ENCODE peak calls at places on chromosome 2, in nine cellular contexts. A is heart left ventricle, X is HCT116, I is fibroblast of lung, Z is dorsolateral prefrontal cortex, G is mammary epithelial cell, T is tibial nerve, N is Panc1, P is pancreas. B is an unnamed sample.

GRCh38 chr2:240453461-240454030 is 18.1 kb downstream of the GPC1 start:
- DNase-seq in P (peak; percentile 77), X (no peak), T (no peak), N (no peak), A (peak; percentile 63), I (no peak), Z (peak; percentile 22), G (no peak), B (no peak)

GRCh38 chr2:902584-902983 is 48.1 kb upstream of the SNTG2 start:
- DNase-seq in G (no peak), T (no peak), P (no peak), N (no peak), X (no peak), I (no peak), A (no peak), Z (no peak), B (no peak)

GRCh38 chr2:119311371-119311770 is 55.3 kb downstream of the C2orf76 start:
- DNase-seq in T (no peak), G (no peak), N (no peak), Z (no peak), X (no peak), P (no peak), A (no peak), I (no peak), B (no peak)

GRCh38 chr2:71530246-71530986 is 77.1 kb downstream of the DYSF start:
- DNase-seq in N (no peak), G (peak; percentile 24), P (no peak), I (peak; percentile 21), X (peak; percentile 31), A (no peak), Z (no peak), T (no peak), B (peak; percentile 57)

GRCh38 chr2:907706-908105 is 42.9 kb upstream of the SNTG2 start:
- DNase-seq in A (no peak), T (no peak), I (no peak), G (no peak), N (no peak), P (no peak), X (no peak), Z (no peak), B (no peak)

GRCh38 chr2:221562226-221562625 is 9.9 kb downstream of the EPHA4 start:
- DNase-seq in T (no peak), P (no peak), G (no peak), X (no peak), N (no peak), Z (no peak), I (peak; percentile 17), A (no peak), B (no peak)

GRCh38 chr2:127100261-127101047 is 6.5 kb downstream of the BIN1 start:
- DNase-seq in N (no peak), P (peak; percentile 74), G (no peak), I (peak; percentile 40), X (no peak), T (no peak), Z (no peak), A (no peak), B (peak; percentile 57)

GRCh38 chr2:230931556-230932231 is 6.7 kb upstream of the GPR55 start:
- DNase-seq in Z (no peak), G (no peak), T (no peak), X (no peak), I (no peak), N (no peak), A (peak; percentile 64), P (no peak), B (no peak)

GRCh38 chr2:20600756-20601325 is 50.1 kb downstream of the HS1BP3 start:
- DNase-seq in T (no peak), A (no peak), G (no peak), X (no peak), Z (no peak), I (no peak), N (no peak), P (no peak), B (no peak)

GRCh38 chr2:230711224-230711623 is 1.4 kb upstream of the CAB39 start:
- DNase-seq in T (no peak), N (no peak), P (no peak), Z (no peak), A (no peak), I (no peak), X (no peak), G (no peak), B (no peak)

GRCh38 chr2:223737207-223737606 is 100.2 kb downstream of the AP1S3 start:
- DNase-seq in X (no peak), G (no peak), N (no peak), T (no peak), I (no peak), P (no peak), A (no peak), Z (no peak), B (no peak)

GRCh38 chr2:7497223-7497622 is 580.0 kb downstream of the RNF144A start:
- DNase-seq in A (no peak), G (no peak), P (no peak), I (no peak), N (no peak), T (no peak), Z (no peak), X (no peak), B (no peak)

GRCh38 chr2:38090928-38091327 is 15.0 kb upstream of the CYP1B1 start:
- DNase-seq in Z (no peak), A (no peak), I (no peak), X (no peak), T (no peak), N (no peak), G (no peak), P (no peak), B (no peak)

GRCh38 chr2:238640486-238640885 is 207.4 kb upstream of the TWIST2 start:
- DNase-seq in Z (no peak), X (no peak), N (no peak), A (no peak), T (no peak), P (no peak), G (no peak), I (no peak), B (no peak)

GRCh38 chr2:106965611-106966010 is 79.6 kb upstream of the ST6GAL2 start:
- DNase-seq in G (no peak), P (no peak), X (no peak), A (no peak), Z (no peak), N (no peak), I (no peak), T (no peak), B (no peak)

GRCh38 chr2:105872830-105873229 is 128.1 kb downstream of the NCK2 start:
- DNase-seq in T (no peak), A (no peak), X (no peak), N (no peak), Z (no peak), G (no peak), P (no peak), I (no peak), B (no peak)

GRCh38 chr2:105873281-105873680 is 128.6 kb downstream of the NCK2 start:
- DNase-seq in T (no peak), I (no peak), N (no peak), A (no peak), G (no peak), Z (no peak), X (no peak), P (no peak), B (no peak)

GRCh38 chr2:105875241-105875640 is 130.5 kb downstream of the NCK2 start:
- DNase-seq in N (no peak), A (no peak), G (no peak), Z (no peak), X (no peak), I (no peak), P (no peak), T (no peak), B (no peak)

GRCh38 chr2:105872142-105872728 is 127.5 kb downstream of the NCK2 start:
- DNase-seq in G (no peak), A (no peak), Z (no peak), N (no peak), P (no peak), T (no peak), I (no peak), X (no peak), B (no peak)

GRCh38 chr2:105873721-105874120 is 129.0 kb downstream of the NCK2 start:
- DNase-seq in X (no peak), G (peak; percentile 85), T (no peak), Z (no peak), I (peak; percentile 88), N (no peak), A (no peak), P (no peak), B (peak; percentile 55)
- TF ChIP-seq CTCF in X (no peak), G (no peak), T (no peak), Z (no peak), I (no peak), N (no peak), A (no peak), P (no peak), B (no peak)

GRCh38 chr2:86825020-86825727 is 34.5 kb upstream of the CD8A start:
- DNase-seq in Z (no peak), P (no peak), N (no peak), G (no peak), X (no peak), I (no peak), T (no peak), A (no peak), B (no peak)
- H3K27ac ChIP-seq in Z (no peak overlapping the region), P (no peak overlapping the region), N (no peak overlapping the region), G (no peak overlapping the region), X (no peak overlapping the region), I (no peak overlapping the region), T (no peak overlapping the region), A (no peak overlapping the region), B (no peak overlapping the region)

DNA sequence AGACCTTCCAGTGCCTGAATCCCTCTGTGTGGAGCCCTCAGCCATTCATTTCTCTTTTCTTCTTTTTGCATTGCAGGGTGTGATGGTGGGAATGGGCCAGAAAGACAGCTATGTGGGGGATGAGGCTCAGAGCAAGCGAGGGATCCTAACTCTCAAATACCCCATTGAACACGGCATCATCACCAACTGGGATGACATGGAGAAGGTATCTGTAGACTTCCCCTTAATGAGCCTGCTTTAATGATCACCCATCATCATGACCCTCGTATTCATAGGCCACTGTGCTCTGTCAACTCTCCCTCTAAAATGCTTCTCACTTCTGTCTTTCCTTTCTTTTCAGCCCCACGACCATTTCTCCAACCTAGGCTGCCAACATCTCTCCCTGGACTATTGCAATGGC is 9.5 kb downstream of the ACTG2 start:
- DNase-seq in P (no peak), A (no peak), I (no peak), X (no peak), N (no peak), G (no peak), T (no peak), Z (no peak), B (no peak)
- TF ChIP-seq CTCF in P (no peak), A (no peak), I (no peak), X (no peak), N (no peak), G (no peak), T (no peak), Z (no peak), B (no peak)

DNA sequence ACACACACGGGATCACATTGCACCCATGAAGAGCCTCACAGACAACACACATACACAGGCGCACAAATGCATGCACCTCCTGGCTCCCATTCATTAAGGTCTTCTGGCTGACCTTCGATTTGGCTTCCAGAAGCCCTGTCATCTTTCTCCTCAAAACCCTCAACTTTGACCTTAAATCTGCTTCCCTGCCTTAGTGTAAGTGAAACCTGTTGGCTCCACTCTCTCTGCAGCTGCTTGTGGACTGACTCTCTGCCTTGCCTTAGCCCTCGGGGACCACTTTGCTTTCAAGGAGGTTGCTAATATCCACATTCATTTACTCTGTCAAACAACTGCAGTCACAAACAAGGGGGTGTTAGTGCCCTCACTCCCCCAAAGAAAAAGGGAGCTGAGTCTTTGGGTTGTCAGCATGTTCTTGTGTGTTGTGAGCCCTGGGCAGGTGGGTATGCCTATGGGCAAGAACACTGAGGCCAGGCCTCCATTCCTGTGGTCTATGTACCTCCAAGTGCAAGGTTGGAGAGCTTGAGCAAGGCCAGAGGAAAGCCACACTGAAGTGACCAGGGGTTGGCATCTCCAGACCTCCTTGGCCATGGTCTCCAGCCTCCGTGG is 3.9 kb downstream of the OSR1 start:
- DNase-seq in Z (no peak), G (no peak), T (no peak), X (no peak), A (no peak), N (no peak), P (no peak), I (no peak), B (no peak)
- H3K27ac ChIP-seq in Z (no peak overlapping the region), G (no peak overlapping the region), T (no peak overlapping the region), X (no peak overlapping the region), A (no peak overlapping the region), N (no peak overlapping the region), P (no peak overlapping the region), I (no peak overlapping the region), B (peak overlapping the region; percentile 24)